ENCODE peak calls at places on chromosomes 1 and 21, in ten cellular contexts. R, Y, P, U, A, Z, W, V, S and H are unnamed samples.

GRCh38 chr1:149881876-149882275 is 17.5 kb upstream of the BOLA1 start:
- DNase-seq in R (no peak), S (no peak), A (no peak), V (no peak), U (no peak), P (no peak), Y (no peak), Z (no peak), W (no peak), H (no peak)

GRCh38 chr1:206705187-206705586 is 20.5 kb downstream of the MAPKAPK2 start:
- DNase-seq in A (peak; percentile 98), P (no peak), V (no peak), Z (no peak), S (no peak), R (peak; percentile 86), Y (no peak), U (peak; percentile 79), W (peak; percentile 95), H (no peak)

GRCh38 chr1:208834346-208835081 is 590.3 kb upstream of the PLXNA2 start:
- DNase-seq in P (no peak), Y (no peak), S (no peak), R (no peak), W (no peak), A (peak; percentile 85), V (peak; percentile 37), Z (no peak), U (peak; percentile 1), H (no peak)

GRCh38 chr1:233662503-233663105 is 48.7 kb downstream of the KCNK1 start:
- DNase-seq in P (no peak), S (no peak), Z (no peak), U (peak; percentile 13), Y (no peak), W (no peak), V (no peak), A (no peak), R (no peak), H (no peak)

GRCh38 chr1:168443899-168444298 is 99.9 kb downstream of the XCL2 start:
- DNase-seq in V (no peak), R (no peak), A (no peak), Z (no peak), S (no peak), U (no peak), P (no peak), W (no peak), Y (no peak), H (no peak)

GRCh38 chr1:184300446-184300845 is 86.4 kb upstream of the C1orf21 start:
- DNase-seq in A (no peak), V (no peak), W (peak; percentile 35), R (peak; percentile 21), Y (no peak), S (no peak), U (peak; percentile 56), P (no peak), Z (no peak), H (no peak)

GRCh38 chr1:53307037-53307436 is 20.8 kb downstream of the LRP8 start:
- DNase-seq in U (no peak), R (no peak), Z (no peak), S (no peak), Y (no peak), W (no peak), V (no peak), P (no peak), A (no peak), H (no peak)

GRCh38 chr21:41567901-41568510 is 60.0 kb upstream of the TMPRSS2 start:
- DNase-seq in Z (no peak), S (no peak), U (no peak), P (no peak), Y (no peak), R (no peak), A (no peak), V (no peak), W (no peak), H (peak; percentile 10)

GRCh38 chr1:21664806-21665588 is 4.2 kb downstream of the RAP1GAP start:
- DNase-seq in Z (no peak), U (no peak), R (no peak), S (no peak), W (no peak), Y (no peak), P (no peak), A (no peak), V (no peak), H (no peak)

GRCh38 chr1:53272349-53272748 is 34.0 kb upstream of the MAGOH start:
- DNase-seq in Z (no peak), W (no peak), V (no peak), P (no peak), A (no peak), S (no peak), Y (no peak), R (no peak), U (no peak), H (no peak)

GRCh38 chr1:95916616-95917015 is 682.6 kb downstream of the RWDD3 start:
- DNase-seq in R (no peak), S (no peak), Z (no peak), P (no peak), W (no peak), U (peak; percentile 53), Y (no peak), A (no peak), V (no peak), H (no peak)

GRCh38 chr1:110872745-110873435 is at the start of gene CD53:
- DNase-seq in W (no peak), S (no peak), P (peak; percentile 75), A (no peak), Z (no peak), R (no peak), U (no peak), V (no peak), Y (no peak), H (no peak)

GRCh38 chr21:29017639-29018237 is 1.4 kb downstream of the RWDD2B start:
- DNase-seq in A (no peak), S (no peak), R (no peak), V (no peak), P (no peak), U (no peak), Y (no peak), Z (no peak), W (no peak), H (no peak)

GRCh38 chr1:41102208-41102607 is 80.7 kb upstream of the SLFNL1 start:
- DNase-seq in V (no peak), R (peak; percentile 67), S (no peak), P (no peak), Y (peak; percentile 13), W (peak; percentile 83), Z (no peak), A (no peak), U (peak; percentile 98), H (peak; percentile 88)

GRCh38 chr1:156356875-156357534 is 12.0 kb upstream of the RHBG start:
- DNase-seq in U (no peak), Y (no peak), W (no peak), S (peak; percentile 84), Z (peak; percentile 70), P (peak; percentile 54), R (no peak), A (peak; percentile 100), V (peak; percentile 77), H (peak; percentile 77)

GRCh38 chr1:247883346-247883745 is 12.0 kb upstream of the OR2W3 start:
- DNase-seq in W (no peak), Y (no peak), P (no peak), R (no peak), A (no peak), S (no peak), V (no peak), U (no peak), Z (no peak), H (no peak)

GRCh38 chr1:110783292-110783918 is 89.5 kb upstream of the CD53 start:
- DNase-seq in A (peak; percentile 76), R (peak; percentile 53), S (peak; percentile 77), U (peak; percentile 58), Z (peak; percentile 31), Y (peak; percentile 35), V (peak; percentile 33), W (peak; percentile 27), P (peak; percentile 75), H (no peak)

GRCh38 chr1:200319143-200319542 is 90.7 kb downstream of the ZNF281 start:
- DNase-seq in U (no peak), A (no peak), R (no peak), Z (no peak), S (no peak), Y (no peak), W (no peak), V (no peak), P (no peak), H (no peak)

GRCh38 chr1:168605443-168605842 is 29.0 kb downstream of the XCL1 start:
- DNase-seq in P (no peak), W (no peak), S (no peak), R (no peak), Y (no peak), Z (no peak), U (no peak), A (no peak), V (no peak), H (no peak)

GRCh38 chr1:245337829-245338484 is 183.2 kb downstream of the KIF26B start:
- DNase-seq in Y (no peak), V (no peak), P (no peak), U (peak; percentile 32), A (no peak), W (no peak), S (no peak), R (no peak), Z (no peak), H (no peak)

GRCh38 chr1:86779308-86780191 is 75.2 kb downstream of the SH3GLB1 start:
- DNase-seq in P (no peak), R (no peak), W (peak; percentile 33), A (peak; percentile 16), V (no peak), S (no peak), Y (no peak), U (peak; percentile 88), Z (no peak), H (no peak)

GRCh38 chr1:41365320-41365633 is 4.0 kb downstream of the FOXO6 start:
- DNase-seq in A (no peak), V (no peak), W (no peak), R (no peak), Y (peak; percentile 66), S (no peak), U (no peak), P (no peak), Z (no peak), H (no peak)

GRCh38 chr21:36706951-36707762 is 8.2 kb downstream of the SIM2 start:
- DNase-seq in A (no peak), S (no peak), Y (no peak), V (no peak), W (no peak), R (no peak), Z (no peak), U (peak; percentile 34), P (no peak), H (no peak)

GRCh38 chr1:200221614-200222282 is 188.1 kb downstream of the ZNF281 start:
- DNase-seq in W (no peak), V (no peak), Y (no peak), Z (no peak), A (no peak), R (no peak), S (no peak), P (no peak), U (no peak), H (no peak)

GRCh38 chr1:74650561-74650960 is 23.0 kb downstream of the ERICH3 start:
- DNase-seq in P (no peak), R (no peak), W (peak; percentile 62), V (no peak), Y (no peak), Z (no peak), A (no peak), S (no peak), U (no peak), H (no peak)

GRCh38 chr1:175493321-175493998 is 249.9 kb downstream of the TNR start:
- DNase-seq in S (no peak), R (no peak), P (no peak), A (no peak), U (no peak), Y (no peak), Z (no peak), V (peak; percentile 30), W (no peak), H (no peak)

GRCh38 chr1:64051801-64052200 is 151.6 kb upstream of the UBE2U start:
- DNase-seq in A (no peak), Z (no peak), V (no peak), P (no peak), R (no peak), S (no peak), Y (no peak), W (no peak), U (peak; percentile 63), H (no peak)

GRCh38 chr21:37145635-37146111 is 72.6 kb downstream of the TTC3 start:
- DNase-seq in R (no peak), S (no peak), Y (no peak), A (peak; percentile 72), Z (no peak), W (peak; percentile 73), U (no peak), V (no peak), P (no peak), H (no peak)